ENCODE peak calls at places on chromosomes 5 and 9, in ten cellular contexts. Q is body of pancreas, K is thyroid gland, Z is sigmoid colon, E is PC-9, R is mammary epithelial cell, F is adrenal gland, C is spleen, N is SK-N-SH, Y is tibial nerve. W is an unnamed sample.

GRCh38 chr9:91681461-91682305 is 258.1 kb upstream of the NFIL3 start:
- DNase-seq in F (peak), C (peak), N (peak), Z (peak), K (peak), Q (peak), R (peak), E (peak), Y (peak), W (peak)

GRCh38 chr5:59562756-59563389 is 330.7 kb downstream of the PDE4D start:
- DNase-seq in N (no peak), Z (no peak), Y (no peak), C (peak), R (peak), F (no peak), E (peak), Q (peak), K (no peak), W (no peak)

GRCh38 chr5:72280655-72281069 is 39.4 kb downstream of the MRPS27 start:
- DNase-seq in Q (no peak), C (no peak), E (peak), K (peak), R (peak), N (peak), Z (no peak), Y (no peak), F (peak), W (no peak)

GRCh38 chr9:4796988-4797956 is 4.5 kb downstream of the RCL1 start:
- DNase-seq in R (no peak), C (no peak), Y (no peak), E (peak), K (peak), F (peak), Q (no peak), N (peak), Z (no peak), W (no peak)

GRCh38 chr5:74248576-74248975 is 392.0 kb downstream of the ENC1 start:
- DNase-seq in R (peak), Y (no peak), C (no peak), Z (no peak), F (no peak), N (no peak), K (no peak), E (no peak), Q (no peak), W (no peak)

GRCh38 chr5:172644229-172644628 is 3.2 kb downstream of the NEURL1B start:
- DNase-seq in F (no peak), E (no peak), C (no peak), Z (no peak), Y (no peak), R (no peak), K (no peak), Q (no peak), N (no peak), W (no peak)

GRCh38 chr9:134163374-134164196 is 779 bp downstream of the RNU6ATAC start:
- DNase-seq in N (peak), K (peak), R (peak), C (peak), Z (peak), Q (peak), F (peak), E (peak), Y (peak), W (peak)

GRCh38 chr5:60668715-60669304 is 31.2 kb downstream of the DEPDC1B start:
- DNase-seq in N (peak), E (no peak), R (peak), Y (no peak), Q (no peak), Z (no peak), C (no peak), K (no peak), F (no peak), W (no peak)

GRCh38 chr9:89168901-89169813 is 9.5 kb downstream of the SHC3 start:
- DNase-seq in C (no peak), K (no peak), Z (no peak), F (no peak), Y (no peak), Q (no peak), N (no peak), E (peak), R (peak), W (no peak)

GRCh38 chr5:61051267-61051666 is 106.3 kb downstream of the NDUFAF2 start:
- DNase-seq in F (no peak), E (no peak), Z (no peak), K (no peak), N (no peak), R (peak), C (no peak), Q (no peak), Y (no peak), W (no peak)

DNA sequence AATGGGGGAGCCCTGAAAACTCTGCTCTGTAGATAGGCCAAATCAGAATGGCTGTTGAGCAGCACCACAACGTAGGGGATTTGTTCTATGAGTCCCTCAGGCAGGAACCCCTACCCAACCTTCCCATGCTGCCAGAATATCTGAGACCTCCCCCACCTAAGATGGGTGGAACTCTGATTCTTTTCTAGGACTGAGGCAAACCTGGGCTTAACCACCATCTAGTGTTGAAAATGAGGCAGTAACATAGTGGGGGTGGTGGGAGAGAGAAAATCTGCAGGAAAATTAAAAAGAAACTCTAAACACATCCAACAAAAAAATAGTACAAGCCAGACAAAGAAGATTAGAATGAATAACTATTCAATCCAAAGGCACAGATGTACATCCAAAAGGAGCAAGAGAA is 228.4 kb downstream of the ATPSCKMT start:
- DNase-seq in C (no peak), Q (no peak), R (no peak), Z (no peak), Y (no peak), K (no peak), F (no peak), E (no peak), N (no peak), W (no peak)
- TF ChIP-seq CTCF in C (no peak), Q (no peak), R (no peak), Z (no peak), Y (no peak), K (no peak), F (no peak), E (no peak), N (no peak), W (no peak)

DNA sequence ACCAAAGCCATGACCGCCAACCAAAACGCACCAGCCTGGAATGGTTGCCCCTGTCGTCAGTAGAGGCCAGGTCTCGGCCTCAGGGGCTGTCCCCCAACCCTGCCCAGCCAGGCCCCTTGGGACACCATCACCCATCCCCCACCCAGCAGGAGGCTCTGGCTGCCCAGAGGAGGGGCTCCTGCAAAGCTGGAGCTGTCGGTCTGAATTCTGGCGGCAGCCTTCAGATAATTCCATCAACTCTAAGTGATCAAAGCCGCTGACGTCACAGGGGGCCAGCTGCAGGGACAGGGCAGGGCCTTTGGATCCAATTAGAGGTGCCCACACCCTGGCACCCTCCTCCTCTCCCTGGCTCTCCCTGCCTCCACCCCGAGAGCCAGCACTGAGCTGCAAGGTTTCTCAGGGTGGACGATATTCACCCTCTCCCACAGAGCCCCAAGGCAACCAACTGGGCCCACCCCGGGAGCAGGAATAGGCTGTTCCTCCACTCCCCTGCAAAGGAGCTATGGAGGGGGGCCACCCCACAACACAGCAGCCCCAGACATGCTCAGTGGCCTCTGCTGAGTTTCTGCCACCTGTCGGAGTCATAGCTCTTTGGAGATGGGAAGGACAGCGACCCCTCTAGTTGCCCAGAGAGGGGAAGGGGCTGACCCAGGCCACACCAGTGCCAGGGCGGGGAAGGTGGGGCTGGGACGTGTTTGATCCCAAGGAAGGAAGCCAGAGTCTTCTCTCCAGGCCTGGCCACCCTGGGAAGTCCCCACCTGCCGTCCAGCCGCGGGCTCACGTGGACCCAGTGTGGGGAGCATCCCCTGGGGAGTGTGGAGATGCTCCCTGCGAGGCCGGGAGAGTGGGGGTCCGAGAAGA is 78.4 kb downstream of the NTNG2 start:
- DNase-seq in K (no peak), N (peak), C (peak), Y (no peak), F (no peak), Q (peak), E (no peak), R (no peak), Z (no peak), W (no peak)
- H3K4me3 ChIP-seq in K (no peak), N (peak), C (peak), Y (peak), F (peak), Q (no peak), E (no peak), R (no peak), Z (peak), W (peak)

DNA sequence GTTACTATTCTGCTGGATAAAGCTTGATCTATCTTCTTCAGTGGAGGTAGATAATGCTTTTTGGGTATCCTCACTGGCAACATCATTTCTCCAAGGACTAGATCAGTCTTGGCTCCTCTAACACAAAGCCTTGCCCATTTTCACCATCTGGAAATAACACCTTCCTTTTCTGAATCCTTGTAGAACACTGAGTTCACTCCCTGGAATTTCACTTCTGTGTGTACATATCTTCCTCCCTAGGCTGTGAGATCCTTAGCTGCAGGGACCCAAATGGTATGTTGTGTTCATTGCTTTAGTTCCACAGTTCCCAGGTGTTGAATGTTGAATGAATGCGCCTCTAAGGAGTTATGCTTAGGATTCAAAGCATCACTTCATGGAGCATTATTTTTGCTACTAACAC is 16.7 kb upstream of the SLC36A1 start:
- DNase-seq in R (no peak), C (no peak), Z (no peak), N (no peak), K (no peak), Q (no peak), Y (no peak), E (no peak), F (no peak), W (no peak)
- H3K27ac ChIP-seq in R (no peak), C (no peak), Z (no peak), N (no peak), K (no peak), Q (no peak), Y (no peak), E (no peak), F (no peak), W (peak)

GRCh38 chr9:101478444-101478843 is 42.9 kb upstream of the ALDOB start:
- DNase-seq in Z (no peak), R (no peak), E (no peak), Y (no peak), N (no peak), C (no peak), Q (no peak), F (no peak), K (no peak), W (no peak)
- TF ChIP-seq CTCF in Z (no peak), R (no peak), E (no peak), Y (no peak), N (no peak), C (no peak), Q (no peak), F (no peak), K (no peak), W (no peak)

DNA sequence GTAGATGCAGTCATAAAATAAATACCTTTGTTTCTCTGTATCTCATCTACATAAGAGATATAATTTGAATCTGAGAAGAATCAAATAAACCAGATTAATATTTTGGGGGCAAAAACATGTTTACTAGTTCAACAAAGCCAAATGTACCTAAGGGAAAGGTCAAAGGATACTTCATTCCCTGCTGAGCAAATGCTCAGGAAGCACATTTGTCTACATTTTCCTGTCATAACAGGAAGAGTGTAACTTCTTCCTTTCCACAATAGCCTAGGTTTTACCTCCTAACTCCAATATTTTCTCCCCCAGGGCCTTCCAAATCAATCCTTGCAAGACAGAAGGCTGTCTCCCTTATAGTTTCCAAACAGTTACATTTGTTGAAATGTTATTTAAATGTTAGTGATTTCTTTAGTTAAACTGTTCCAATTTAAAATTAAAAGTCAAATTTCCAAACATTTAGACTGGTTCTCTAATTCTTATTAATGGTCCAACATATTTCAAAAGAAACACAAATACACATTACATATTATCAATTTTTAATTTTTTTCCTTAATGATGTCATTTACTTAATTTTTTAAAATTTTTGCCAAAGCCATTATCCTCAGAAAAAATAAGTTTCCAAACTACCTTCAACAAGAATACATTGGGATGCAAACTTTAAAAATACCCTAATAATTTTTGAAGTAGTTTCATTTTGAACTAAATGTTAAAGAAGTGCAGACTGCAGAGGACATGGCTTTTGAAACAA is 67.8 kb downstream of the MEF2C start:
- DNase-seq in N (no peak), E (no peak), R (no peak), K (no peak), C (no peak), Q (no peak), Z (no peak), F (no peak), Y (no peak), W (no peak)
- H3K4me3 ChIP-seq in N (no peak), E (no peak), R (no peak), K (no peak), C (no peak), Q (no peak), Z (no peak), F (no peak), Y (no peak), W (peak)